ENCODE peak calls at places on chromosomes 13 and 19, in nine cellular contexts. R, J, K, M, C, E, O, T and B are unnamed samples.

GRCh38 chr19:30686911-30687566 is 314.9 kb downstream of the ZNF536 start:
- DNase-seq in R (no peak), J (no peak), K (no peak), M (no peak), C (no peak), E (no peak), O (no peak), T (no peak), B (no peak)

GRCh38 chr13:110538632-110539031 is 22.9 kb downstream of the RAB20 start:
- DNase-seq in R (no peak), J (no peak), K (no peak), M (no peak), C (no peak), E (no peak), O (peak), T (no peak), B (no peak)

GRCh38 chr13:25489238-25489637 is 117.5 kb downstream of the ATP8A2 start:
- DNase-seq in R (no peak), J (no peak), K (no peak), M (no peak), C (no peak), E (no peak), O (no peak), T (no peak), B (no peak)

GRCh38 chr19:1472227-1473055 is 6.6 kb downstream of the C19orf25 start:
- DNase-seq in R (no peak), J (no peak), K (no peak), M (no peak), C (no peak), E (no peak), O (no peak), T (no peak), B (no peak)

GRCh38 chr19:16068696-16069259 is 7.5 kb upstream of the TPM4 start:
- DNase-seq in R (no peak), J (no peak), K (no peak), M (no peak), C (no peak), E (no peak), O (no peak), T (no peak), B (no peak)

GRCh38 chr13:28204690-28205443 is 66.5 kb downstream of the PAN3 start:
- DNase-seq in R (no peak), J (no peak), K (no peak), M (no peak), C (no peak), E (no peak), O (no peak), T (no peak), B (no peak)

GRCh38 chr19:34128558-34129250 is 43.6 kb upstream of the LSM14A start:
- DNase-seq in R (no peak), J (no peak), K (no peak), M (no peak), C (no peak), E (no peak), O (no peak), T (no peak), B (no peak)

GRCh38 chr19:15487038-15487437 is 7.7 kb upstream of the PGLYRP2 start:
- DNase-seq in R (no peak), J (no peak), K (no peak), M (no peak), C (no peak), E (no peak), O (no peak), T (no peak), B (no peak)

GRCh38 chr19:29277107-29277506 is 64.2 kb upstream of the UQCRFS1 start:
- DNase-seq in R (no peak), J (no peak), K (no peak), M (peak), C (no peak), E (peak), O (peak), T (no peak), B (no peak)

GRCh38 chr19:9793051-9793591 is 24.6 kb upstream of the ZNF846 start:
- DNase-seq in R (peak), J (peak), K (peak), M (no peak), C (peak), E (peak), O (peak), T (peak), B (peak)

GRCh38 chr19:39430675-39431593 is 4.8 kb downstream of the RPS16 start:
- DNase-seq in R (no peak), J (no peak), K (peak), M (peak), C (no peak), E (peak), O (no peak), T (no peak), B (peak)

GRCh38 chr19:55141696-55142095 is 7.3 kb downstream of the TNNT1 start:
- DNase-seq in R (no peak), J (no peak), K (no peak), M (no peak), C (no peak), E (no peak), O (no peak), T (no peak), B (no peak)

GRCh38 chr13:110471156-110471832 is 90.2 kb downstream of the RAB20 start:
- DNase-seq in R (no peak), J (no peak), K (no peak), M (no peak), C (no peak), E (no peak), O (no peak), T (no peak), B (no peak)

GRCh38 chr19:18117692-18118378 is 20.3 kb downstream of the MAST3 start:
- DNase-seq in R (peak), J (peak), K (peak), M (peak), C (peak), E (peak), O (peak), T (peak), B (peak)

GRCh38 chr19:3039125-3039524 is 10.0 kb upstream of the TLE2 start:
- DNase-seq in R (no peak), J (no peak), K (no peak), M (no peak), C (no peak), E (no peak), O (no peak), T (no peak), B (no peak)

GRCh38 chr19:21694171-21694906 is 73.0 kb downstream of the ZNF100 start:
- DNase-seq in R (no peak), J (no peak), K (no peak), M (no peak), C (no peak), E (no peak), O (no peak), T (no peak), B (no peak)

GRCh38 chr19:12757544-12758274 is 6.1 kb downstream of the BEST2 start:
- DNase-seq in R (peak), J (peak), K (peak), M (peak), C (peak), E (peak), O (peak), T (peak), B (peak)

GRCh38 chr13:74061939-74062595 is 72.1 kb downstream of the KLF12 start:
- DNase-seq in R (no peak), J (no peak), K (peak), M (no peak), C (no peak), E (no peak), O (no peak), T (no peak), B (no peak)

GRCh38 chr13:75137911-75138571 is 343.9 kb downstream of the TBC1D4 start:
- DNase-seq in R (no peak), J (no peak), K (no peak), M (no peak), C (no peak), E (no peak), O (no peak), T (no peak), B (no peak)